ENCODE peak calls at places on chromosomes 1 and 21, in ten cellular contexts. C is tibial nerve; N is ovary; K is effector memory CD4-positive, alpha-beta T cell; G is spleen; E is mammary epithelial cell; Y is thoracic aorta; O is cardiac muscle cell; A is astrocyte; M is stomach. I is an unnamed sample. For H3K9me3, the result is how much of the 10 kb centered on the place peaks cover.

GRCh38 chr21:16116798-16117197 is 387.0 kb downstream of the USP25 start:
- DNase-seq in Y (no peak), E (no peak), O (peak), C (no peak), K (no peak), N (no peak), G (no peak), M (no peak), A (peak), I (no peak)

GRCh38 chr1:183876284-183876683 is 71.4 kb downstream of the RGL1 start:
- DNase-seq in Y (no peak), K (no peak), C (no peak), N (no peak), O (no peak), E (no peak), M (no peak), G (no peak), A (no peak), I (no peak)

GRCh38 chr1:8155528-8156186 is 129.5 kb upstream of the ERRFI1 start:
- DNase-seq in M (peak), E (peak), G (no peak), A (peak), K (no peak), N (no peak), O (peak), Y (no peak), C (no peak), I (no peak)

GRCh38 chr1:225689882-225690459 is 37.0 kb upstream of the ENAH start:
- DNase-seq in O (no peak), C (no peak), G (no peak), E (peak), N (no peak), Y (no peak), K (no peak), M (no peak), A (no peak), I (no peak)

GRCh38 chr1:21254335-21254951 is 35.8 kb downstream of the ECE1 start:
- DNase-seq in M (no peak), Y (no peak), G (no peak), A (no peak), O (peak), K (no peak), N (peak), C (no peak), E (no peak), I (no peak)

GRCh38 chr1:17642169-17642568 is 102.7 kb downstream of the ARHGEF10L start:
- DNase-seq in N (no peak), G (no peak), E (no peak), M (no peak), Y (no peak), K (no peak), O (no peak), A (no peak), C (no peak), I (no peak)

GRCh38 chr1:95437011-95437410 is 203.0 kb downstream of the RWDD3 start:
- DNase-seq in C (no peak), A (no peak), Y (no peak), M (no peak), O (no peak), G (no peak), N (no peak), K (no peak), E (no peak), I (no peak)

GRCh38 chr21:25005388-25005787 is 601.9 kb downstream of the MRPL39 start:
- DNase-seq in E (no peak), Y (no peak), G (no peak), O (no peak), M (no peak), C (no peak), A (peak), K (no peak), N (no peak), I (no peak)

GRCh38 chr1:169918927-169919326 is 25.2 kb upstream of the SCYL3 start:
- DNase-seq in K (no peak), O (no peak), G (no peak), A (no peak), N (no peak), Y (no peak), C (no peak), E (no peak), M (no peak), I (no peak)
- H3K9me3 ChIP-seq in K (under half), O (under half), G (under half), A (under half), N (under half), Y (under half), C (under half), E (under half), M (under half), I (under half)

GRCh38 chr21:34514576-34515135 is 2.6 kb upstream of the KCNE1 start:
- DNase-seq in C (no peak), M (no peak), A (peak), G (no peak), Y (no peak), N (no peak), E (no peak), O (no peak), K (no peak), I (no peak)

GRCh38 chr21:34519694-34520093 is 7.7 kb upstream of the KCNE1 start:
- DNase-seq in N (no peak), Y (no peak), E (no peak), M (no peak), A (no peak), G (no peak), K (no peak), O (no peak), C (no peak), I (no peak)

GRCh38 chr21:34519013-34519412 is 7.0 kb upstream of the KCNE1 start:
- DNase-seq in Y (no peak), K (no peak), C (no peak), A (no peak), O (no peak), G (no peak), E (no peak), M (no peak), N (no peak), I (no peak)

GRCh38 chr21:34517039-34517438 is 5.0 kb upstream of the KCNE1 start:
- DNase-seq in M (no peak), Y (no peak), C (no peak), E (no peak), N (no peak), K (no peak), A (no peak), G (no peak), O (no peak), I (no peak)

GRCh38 chr21:34517491-34518245 is 5.7 kb upstream of the KCNE1 start:
- DNase-seq in E (no peak), N (no peak), G (no peak), O (no peak), Y (no peak), M (no peak), C (no peak), A (no peak), K (no peak), I (no peak)
- H3K27ac ChIP-seq in E (no peak), N (no peak), G (peak), O (no peak), Y (peak), M (peak), C (no peak), A (no peak), K (no peak), I (no peak)

DNA sequence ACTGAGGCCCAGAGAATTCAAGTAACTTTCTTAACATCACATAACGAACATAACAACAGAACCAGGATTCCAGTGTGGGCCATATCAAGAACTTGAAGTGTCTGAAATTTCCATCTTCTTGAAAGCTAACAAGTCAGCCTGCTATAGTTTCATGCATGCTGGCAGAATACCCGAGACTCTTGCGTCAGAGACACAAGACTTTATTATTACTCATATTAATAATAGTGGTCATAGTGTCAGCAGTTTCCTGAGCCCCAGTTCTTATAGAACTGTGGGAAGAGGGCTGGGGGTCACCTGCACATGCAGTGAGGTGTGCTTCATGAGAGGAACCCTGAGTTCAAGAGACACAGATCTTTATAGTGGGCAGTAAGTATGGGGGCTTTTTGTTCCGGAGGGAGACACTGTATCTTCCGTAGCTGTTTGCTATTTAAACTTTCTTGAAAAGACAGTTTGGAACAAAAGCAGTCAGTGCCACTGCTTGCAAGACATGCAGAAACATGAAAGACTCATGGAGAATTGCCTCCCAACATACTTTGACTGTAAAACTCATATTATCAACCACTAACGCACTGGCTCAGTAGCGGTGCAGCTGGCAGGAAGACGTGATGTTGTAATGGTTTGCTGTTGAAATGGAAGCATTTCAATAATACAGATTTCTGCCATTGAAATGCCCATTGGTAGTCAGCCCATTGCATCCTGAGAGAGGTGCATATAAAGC is 339.2 kb downstream of the ADGRL2 start:
- DNase-seq in K (no peak), A (no peak), O (peak), G (no peak), M (no peak), C (no peak), Y (no peak), E (peak), N (no peak), I (no peak)
- H3K9me3 ChIP-seq in K (under half), A (under half), O (under half), G (under half), M (under half), C (under half), Y (under half), E (under half), N (under half), I (under half)

DNA sequence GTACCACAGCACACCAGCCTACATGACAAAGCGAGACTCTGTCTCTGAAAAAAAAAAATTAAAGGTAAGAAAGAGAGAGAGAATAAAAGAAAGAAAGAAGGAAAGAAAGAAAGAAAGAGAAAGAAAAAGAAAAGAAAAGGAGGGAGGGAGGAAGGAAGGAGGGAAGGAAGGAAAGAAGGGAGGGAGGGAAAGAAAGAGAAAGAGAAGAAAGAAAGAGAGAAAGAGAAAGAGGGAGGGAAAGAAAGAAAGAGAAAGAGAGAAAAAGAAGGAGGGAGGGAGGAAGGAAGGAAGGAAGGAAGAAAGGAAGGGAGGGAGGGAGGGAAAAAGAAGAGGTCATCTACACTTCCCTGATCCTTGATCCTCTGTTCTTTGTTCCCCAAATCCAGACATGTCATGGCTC is 104.8 kb upstream of the GJB5 start:
- DNase-seq in E (no peak), C (no peak), Y (no peak), A (no peak), G (no peak), N (no peak), K (no peak), M (no peak), O (no peak), I (no peak)
- H3K27ac ChIP-seq in E (no peak), C (no peak), Y (no peak), A (no peak), G (no peak), N (no peak), K (no peak), M (no peak), O (no peak), I (no peak)

GRCh38 chr21:35234725-35235124 is 185.6 kb upstream of the RUNX1 start:
- DNase-seq in M (no peak), O (no peak), K (no peak), Y (no peak), G (no peak), N (no peak), C (no peak), E (no peak), A (peak), I (no peak)
- H3K9me3 ChIP-seq in M (under half), O (under half), K (under half), Y (under half), G (under half), N (under half), C (under half), E (under half), A (under half), I (under half)

DNA sequence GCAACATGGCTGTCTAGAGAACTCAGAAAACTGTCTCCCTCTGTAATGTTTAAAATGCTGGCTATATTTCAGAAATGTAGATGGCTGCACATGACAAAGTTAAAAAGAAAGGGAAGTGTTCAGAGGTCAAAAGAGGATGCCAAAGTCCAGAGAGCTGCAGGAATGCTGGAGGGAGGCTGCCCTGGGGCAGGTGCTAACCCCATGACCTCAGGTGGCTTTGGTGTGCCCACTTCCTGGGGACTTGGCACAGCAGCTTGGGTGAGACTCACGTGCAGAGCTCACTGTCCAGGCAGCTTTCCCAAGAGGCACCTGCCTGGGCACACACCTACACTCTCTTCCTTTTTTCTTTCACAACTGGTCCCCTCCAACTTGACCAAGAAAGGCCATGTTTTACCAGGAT is 256.4 kb downstream of the KCNJ6 start:
- DNase-seq in E (no peak), N (no peak), M (no peak), C (no peak), O (no peak), A (no peak), G (no peak), K (no peak), Y (no peak), I (no peak)
- H3K27ac ChIP-seq in E (no peak), N (no peak), M (peak), C (no peak), O (no peak), A (no peak), G (no peak), K (no peak), Y (peak), I (no peak)

DNA sequence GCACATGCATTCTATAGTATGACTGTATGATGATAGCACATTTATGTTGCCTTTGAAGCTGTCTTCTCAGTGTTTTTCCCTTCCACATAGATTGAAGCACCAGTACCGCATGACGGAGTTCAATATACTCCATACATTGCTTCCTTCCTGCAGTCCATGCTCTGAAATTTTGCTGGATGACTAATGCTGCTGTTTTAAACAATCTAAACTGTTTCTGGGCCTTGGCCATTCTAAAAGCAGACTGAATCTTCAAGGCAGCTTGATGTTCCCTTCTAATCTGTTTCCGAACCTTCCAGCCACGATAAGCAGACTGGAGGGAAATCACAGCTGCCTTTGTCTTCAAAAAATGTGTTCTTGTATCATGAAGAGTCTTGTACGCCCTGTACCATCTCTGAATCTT is 36.2 kb upstream of the F13B start:
- DNase-seq in O (peak), K (no peak), Y (no peak), A (peak), E (no peak), N (no peak), C (no peak), G (no peak), M (no peak), I (no peak)
- H3K9me3 ChIP-seq in O (under half), K (under half), Y (under half), A (under half), E (under half), N (under half), C (under half), G (under half), M (under half), I (under half)

DNA sequence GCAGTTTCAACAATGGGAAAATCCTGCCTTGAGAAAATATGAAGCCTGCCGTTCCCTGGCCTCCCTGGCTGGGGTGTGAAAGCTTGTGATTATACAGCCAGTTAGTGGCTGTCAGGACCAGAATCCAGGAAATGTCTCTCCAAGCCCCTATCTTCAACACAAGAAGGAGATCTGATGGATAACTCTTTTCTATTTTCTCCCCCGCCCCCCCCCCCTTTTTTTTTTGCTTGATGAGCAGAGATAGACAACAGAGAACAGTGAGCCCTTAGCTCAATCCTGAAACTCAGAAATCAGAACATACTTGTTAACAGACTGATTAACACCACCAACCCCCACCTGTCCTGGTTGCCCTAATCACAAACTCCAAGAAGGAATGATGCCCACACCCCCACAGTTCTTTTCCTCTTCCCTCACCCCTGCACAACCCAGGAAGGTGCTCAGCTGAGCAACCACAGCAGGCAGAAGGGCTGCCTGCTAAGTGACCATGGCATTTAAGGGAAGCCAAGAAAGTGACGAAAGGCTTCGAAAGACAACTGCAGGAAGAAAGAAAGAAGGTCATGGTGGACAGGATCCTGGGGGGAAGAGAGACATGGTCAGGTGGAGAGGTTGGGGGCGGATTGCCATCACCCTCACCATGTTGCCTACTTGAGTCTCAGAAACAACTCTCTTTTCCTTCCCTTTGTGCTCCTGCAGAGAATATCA is 12.3 kb upstream of the DENND2D start:
- DNase-seq in O (no peak), Y (no peak), C (no peak), N (no peak), A (no peak), G (no peak), E (no peak), K (no peak), M (no peak), I (no peak)
- H3K27ac ChIP-seq in O (no peak), Y (no peak), C (no peak), N (no peak), A (no peak), G (peak), E (no peak), K (no peak), M (no peak), I (no peak)

GRCh38 chr21:39538453-39539042 is 74.2 kb upstream of the B3GALT5 start:
- DNase-seq in A (no peak), O (no peak), Y (no peak), N (no peak), C (no peak), M (no peak), E (no peak), K (no peak), G (no peak), I (no peak)

GRCh38 chr21:39537571-39537970 is 75.2 kb upstream of the B3GALT5 start:
- DNase-seq in G (no peak), M (no peak), E (no peak), A (no peak), K (no peak), C (no peak), Y (no peak), O (no peak), N (no peak), I (no peak)

GRCh38 chr21:39546522-39546921 is 66.2 kb upstream of the B3GALT5 start:
- DNase-seq in O (no peak), N (no peak), G (no peak), E (no peak), C (no peak), A (no peak), K (no peak), Y (no peak), M (no peak), I (no peak)

GRCh38 chr21:39536835-39537234 is 75.9 kb upstream of the B3GALT5 start:
- DNase-seq in M (no peak), K (no peak), G (no peak), O (no peak), Y (no peak), E (no peak), C (no peak), A (no peak), N (no peak), I (no peak)

GRCh38 chr21:39542736-39543135 is 70.0 kb upstream of the B3GALT5 start:
- DNase-seq in Y (no peak), M (no peak), A (no peak), E (no peak), K (no peak), G (no peak), O (no peak), N (no peak), C (no peak), I (no peak)
- H3K9me3 ChIP-seq in Y (under half), M (under half), A (under half), E (under half), K (under half), G (under half), O (under half), N (under half), C (under half), I (under half)